ENCODE peak calls at places on chromosomes 6 and 20, in five cellular contexts. One of them, this sample, is unnamed.

GRCh38 chr6:42417641-42418112 is 34.0 kb downstream of the TRERF1 start:
- DNase-seq in C1 segment of cervical spinal cord: no peak
- DNase-seq in left colon: no peak
- DNase-seq in cardiac fibroblast: no peak
- DNase-seq in activated CD4-positive, alpha-beta T cell treated with anti-CD3 and anti-CD28 coated beads for 24 hours: no peak
- DNase-seq in this sample: no peak

GRCh38 chr20:2475850-2476741 is 5.5 kb upstream of the SNRPB start:
- DNase-seq in C1 segment of cervical spinal cord: no peak
- DNase-seq in left colon: no peak
- DNase-seq in cardiac fibroblast: no peak
- DNase-seq in activated CD4-positive, alpha-beta T cell treated with anti-CD3 and anti-CD28 coated beads for 24 hours: no peak
- DNase-seq in this sample: no peak

GRCh38 chr6:96631248-96631647 is 68.3 kb downstream of the FHL5 start:
- DNase-seq in C1 segment of cervical spinal cord: no peak
- DNase-seq in left colon: no peak
- DNase-seq in cardiac fibroblast: peak
- DNase-seq in activated CD4-positive, alpha-beta T cell treated with anti-CD3 and anti-CD28 coated beads for 24 hours: no peak
- DNase-seq in this sample: no peak

GRCh38 chr6:116398366-116399005 is 27.7 kb downstream of the DSE start:
- DNase-seq in C1 segment of cervical spinal cord: no peak
- DNase-seq in left colon: no peak
- DNase-seq in cardiac fibroblast: peak
- DNase-seq in activated CD4-positive, alpha-beta T cell treated with anti-CD3 and anti-CD28 coated beads for 24 hours: no peak
- DNase-seq in this sample: peak

GRCh38 chr20:49585585-49586245 is 17.8 kb upstream of the PTGIS start:
- DNase-seq in C1 segment of cervical spinal cord: no peak
- DNase-seq in left colon: no peak
- DNase-seq in cardiac fibroblast: no peak
- DNase-seq in activated CD4-positive, alpha-beta T cell treated with anti-CD3 and anti-CD28 coated beads for 24 hours: no peak
- DNase-seq in this sample: no peak

GRCh38 chr6:130178692-130179091 is 44.1 kb downstream of the SAMD3 start:
- DNase-seq in C1 segment of cervical spinal cord: no peak
- DNase-seq in left colon: no peak
- DNase-seq in cardiac fibroblast: peak
- DNase-seq in activated CD4-positive, alpha-beta T cell treated with anti-CD3 and anti-CD28 coated beads for 24 hours: no peak
- DNase-seq in this sample: peak

GRCh38 chr20:32972181-32973076 is 31.8 kb downstream of the SUN5 start:
- DNase-seq in C1 segment of cervical spinal cord: no peak
- DNase-seq in left colon: peak
- DNase-seq in cardiac fibroblast: no peak
- DNase-seq in activated CD4-positive, alpha-beta T cell treated with anti-CD3 and anti-CD28 coated beads for 24 hours: peak
- DNase-seq in this sample: no peak

GRCh38 chr6:147161974-147162495 is 42.2 kb upstream of the STXBP5 start:
- DNase-seq in C1 segment of cervical spinal cord: no peak
- DNase-seq in left colon: peak
- DNase-seq in cardiac fibroblast: peak
- DNase-seq in activated CD4-positive, alpha-beta T cell treated with anti-CD3 and anti-CD28 coated beads for 24 hours: no peak
- DNase-seq in this sample: peak

GRCh38 chr6:157099912-157100593 is 223.3 kb downstream of the TMEM242 start:
- DNase-seq in C1 segment of cervical spinal cord: no peak
- DNase-seq in left colon: no peak
- DNase-seq in cardiac fibroblast: peak
- DNase-seq in activated CD4-positive, alpha-beta T cell treated with anti-CD3 and anti-CD28 coated beads for 24 hours: peak
- DNase-seq in this sample: no peak

GRCh38 chr20:49505518-49505917 is 23.1 kb upstream of the KCNB1 start:
- DNase-seq in C1 segment of cervical spinal cord: no peak
- DNase-seq in left colon: no peak
- DNase-seq in cardiac fibroblast: peak
- DNase-seq in activated CD4-positive, alpha-beta T cell treated with anti-CD3 and anti-CD28 coated beads for 24 hours: no peak
- DNase-seq in this sample: no peak

GRCh38 chr6:147285087-147285855 is 81.1 kb downstream of the STXBP5 start:
- DNase-seq in C1 segment of cervical spinal cord: no peak
- DNase-seq in left colon: no peak
- DNase-seq in cardiac fibroblast: peak
- DNase-seq in activated CD4-positive, alpha-beta T cell treated with anti-CD3 and anti-CD28 coated beads for 24 hours: no peak
- DNase-seq in this sample: peak

GRCh38 chr20:11952621-11953020 is 34.9 kb downstream of the BTBD3 start:
- DNase-seq in C1 segment of cervical spinal cord: no peak
- DNase-seq in left colon: no peak
- DNase-seq in cardiac fibroblast: peak
- DNase-seq in activated CD4-positive, alpha-beta T cell treated with anti-CD3 and anti-CD28 coated beads for 24 hours: no peak
- DNase-seq in this sample: no peak

GRCh38 chr6:124926435-124926834 is 35.8 kb upstream of the RNF217 start:
- DNase-seq in C1 segment of cervical spinal cord: no peak
- DNase-seq in left colon: no peak
- DNase-seq in cardiac fibroblast: no peak
- DNase-seq in activated CD4-positive, alpha-beta T cell treated with anti-CD3 and anti-CD28 coated beads for 24 hours: no peak
- DNase-seq in this sample: no peak

GRCh38 chr6:109449064-109449788 is 6.3 kb downstream of the MICAL1 start:
- DNase-seq in C1 segment of cervical spinal cord: no peak
- DNase-seq in left colon: no peak
- DNase-seq in cardiac fibroblast: no peak
- DNase-seq in activated CD4-positive, alpha-beta T cell treated with anti-CD3 and anti-CD28 coated beads for 24 hours: no peak
- DNase-seq in this sample: no peak

GRCh38 chr20:63058696-63059335 is 52.1 kb upstream of the BHLHE23 start:
- DNase-seq in C1 segment of cervical spinal cord: no peak
- DNase-seq in left colon: no peak
- DNase-seq in cardiac fibroblast: no peak
- DNase-seq in activated CD4-positive, alpha-beta T cell treated with anti-CD3 and anti-CD28 coated beads for 24 hours: no peak
- DNase-seq in this sample: no peak

GRCh38 chr6:51057296-51057695 is 238.6 kb downstream of the TFAP2B start:
- DNase-seq in C1 segment of cervical spinal cord: no peak
- DNase-seq in left colon: no peak
- DNase-seq in cardiac fibroblast: no peak
- DNase-seq in activated CD4-positive, alpha-beta T cell treated with anti-CD3 and anti-CD28 coated beads for 24 hours: no peak
- DNase-seq in this sample: no peak

GRCh38 chr6:75326557-75327258 is 42.1 kb upstream of the TMEM30A start:
- DNase-seq in C1 segment of cervical spinal cord: no peak
- DNase-seq in left colon: no peak
- DNase-seq in cardiac fibroblast: peak
- DNase-seq in activated CD4-positive, alpha-beta T cell treated with anti-CD3 and anti-CD28 coated beads for 24 hours: no peak
- DNase-seq in this sample: peak

GRCh38 chr6:64874776-64875175 is 832.2 kb downstream of the EYS start:
- DNase-seq in C1 segment of cervical spinal cord: no peak
- DNase-seq in left colon: no peak
- DNase-seq in cardiac fibroblast: peak
- DNase-seq in activated CD4-positive, alpha-beta T cell treated with anti-CD3 and anti-CD28 coated beads for 24 hours: no peak
- DNase-seq in this sample: no peak

GRCh38 chr6:15793288-15793687 is 130.5 kb upstream of the DTNBP1 start:
- DNase-seq in C1 segment of cervical spinal cord: no peak
- DNase-seq in left colon: no peak
- DNase-seq in cardiac fibroblast: no peak
- DNase-seq in activated CD4-positive, alpha-beta T cell treated with anti-CD3 and anti-CD28 coated beads for 24 hours: no peak
- DNase-seq in this sample: peak

This sample was measured in MCF 10A.